ENCODE peak calls at places on chromosomes 6 and 20, in seven cellular contexts. G is stomach, P is esophagus muscularis mucosa, L is A549, Z is K562, H is sigmoid colon, A is ovary. M is an unnamed sample.

GRCh38 chr6:15892369-15892768 is 229.5 kb upstream of the DTNBP1 start:
- DNase-seq in G (no peak), P (no peak), L (no peak), Z (no peak), H (no peak), A (no peak), M (no peak)

GRCh38 chr20:41482647-41483552 is 116.3 kb upstream of the EMILIN3 start:
- DNase-seq in G (no peak), P (no peak), L (no peak), Z (no peak), H (no peak), A (no peak), M (no peak)

GRCh38 chr20:63976980-63977391 is 2.5 kb downstream of the SAMD10 start:
- DNase-seq in G (no peak), P (no peak), L (no peak), Z (no peak), H (peak), A (no peak), M (no peak)

GRCh38 chr6:11702039-11702795 is 76.4 kb downstream of the ADTRP start:
- DNase-seq in G (no peak), P (no peak), L (peak), Z (no peak), H (no peak), A (no peak), M (no peak)

GRCh38 chr6:108755257-108756240 is 92.7 kb upstream of the ARMC2 start:
- DNase-seq in G (no peak), P (no peak), L (no peak), Z (no peak), H (no peak), A (peak), M (no peak)

GRCh38 chr6:123953920-123954319 is 150.3 kb downstream of the NKAIN2 start:
- DNase-seq in G (no peak), P (no peak), L (no peak), Z (no peak), H (no peak), A (no peak), M (no peak)

GRCh38 chr6:138278326-138278725 is 60.0 kb upstream of the PBOV1 start:
- DNase-seq in G (no peak), P (no peak), L (peak), Z (no peak), H (no peak), A (peak), M (no peak)

GRCh38 chr6:112177081-112177480 is 77.3 kb downstream of the LAMA4 start:
- DNase-seq in G (no peak), P (no peak), L (no peak), Z (no peak), H (no peak), A (no peak), M (no peak)

GRCh38 chr6:747006-747405 is 54.1 kb upstream of the EXOC2 start:
- DNase-seq in G (no peak), P (no peak), L (no peak), Z (no peak), H (no peak), A (no peak), M (no peak)

GRCh38 chr6:46655803-46656202 is 3.0 kb downstream of the SLC25A27 start:
- DNase-seq in G (no peak), P (no peak), L (peak), Z (peak), H (no peak), A (no peak), M (no peak)

GRCh38 chr6:87669051-87669450 is 33.0 kb downstream of the AKIRIN2 start:
- DNase-seq in G (no peak), P (no peak), L (no peak), Z (no peak), H (no peak), A (no peak), M (no peak)

GRCh38 chr20:8424010-8424409 is 291.9 kb downstream of the PLCB1 start:
- DNase-seq in G (no peak), P (no peak), L (no peak), Z (no peak), H (no peak), A (no peak), M (no peak)

GRCh38 chr20:3777726-3778629 is 3.3 kb downstream of the SPEF1 start:
- DNase-seq in G (peak), P (peak), L (peak), Z (no peak), H (peak), A (peak), M (peak)

GRCh38 chr6:159961523-159961922 is 7.4 kb upstream of the IGF2R start:
- DNase-seq in G (no peak), P (no peak), L (no peak), Z (no peak), H (no peak), A (no peak), M (no peak)

GRCh38 chr6:113449051-113449450 is 408.1 kb upstream of the MARCKS start:
- DNase-seq in G (no peak), P (no peak), L (no peak), Z (no peak), H (no peak), A (no peak), M (no peak)

GRCh38 chr6:164133095-164133494 is 718.6 kb downstream of the QKI start:
- DNase-seq in G (no peak), P (no peak), L (no peak), Z (no peak), H (no peak), A (no peak), M (no peak)

GRCh38 chr6:111743318-111743717 is 129.9 kb downstream of the FYN start:
- DNase-seq in G (no peak), P (no peak), L (no peak), Z (no peak), H (no peak), A (no peak), M (no peak)

GRCh38 chr6:37547564-37548061 is 47.9 kb upstream of the CCDC167 start:
- DNase-seq in G (no peak), P (no peak), L (no peak), Z (no peak), H (no peak), A (no peak), M (no peak)

GRCh38 chr20:46058656-46059281 is 29.8 kb downstream of the SLC12A5 start:
- DNase-seq in G (no peak), P (no peak), L (no peak), Z (no peak), H (peak), A (no peak), M (no peak)

GRCh38 chr6:116444575-116444974 is 16.6 kb upstream of the CALHM6 start:
- DNase-seq in G (no peak), P (no peak), L (no peak), Z (no peak), H (no peak), A (no peak), M (no peak)

GRCh38 chr20:20037960-20038359 is 14.3 kb downstream of the CRNKL1 start:
- DNase-seq in G (no peak), P (no peak), L (no peak), Z (no peak), H (no peak), A (no peak), M (no peak)

GRCh38 chr6:7542065-7542877 is 800 bp downstream of the DSP start:
- DNase-seq in G (peak), P (peak), L (peak), Z (no peak), H (no peak), A (no peak), M (no peak)

GRCh38 chr6:42742116-42742894 is 3.6 kb downstream of the TBCC start:
- DNase-seq in G (no peak), P (no peak), L (no peak), Z (peak), H (no peak), A (no peak), M (no peak)

GRCh38 chr6:40328376-40328987 is 258.7 kb downstream of the LRFN2 start:
- DNase-seq in G (peak), P (no peak), L (peak), Z (peak), H (no peak), A (no peak), M (no peak)

GRCh38 chr20:63127700-63128364 is 88.1 kb downstream of the YTHDF1 start:
- DNase-seq in G (no peak), P (no peak), L (no peak), Z (no peak), H (peak), A (no peak), M (no peak)

GRCh38 chr20:39873286-39873685 is 815.8 kb downstream of the MAFB start:
- DNase-seq in G (no peak), P (no peak), L (no peak), Z (no peak), H (no peak), A (no peak), M (no peak)

GRCh38 chr6:109834131-109834530 is 143.0 kb downstream of the FIG4 start:
- DNase-seq in G (no peak), P (no peak), L (no peak), Z (no peak), H (no peak), A (no peak), M (no peak)

DNA sequence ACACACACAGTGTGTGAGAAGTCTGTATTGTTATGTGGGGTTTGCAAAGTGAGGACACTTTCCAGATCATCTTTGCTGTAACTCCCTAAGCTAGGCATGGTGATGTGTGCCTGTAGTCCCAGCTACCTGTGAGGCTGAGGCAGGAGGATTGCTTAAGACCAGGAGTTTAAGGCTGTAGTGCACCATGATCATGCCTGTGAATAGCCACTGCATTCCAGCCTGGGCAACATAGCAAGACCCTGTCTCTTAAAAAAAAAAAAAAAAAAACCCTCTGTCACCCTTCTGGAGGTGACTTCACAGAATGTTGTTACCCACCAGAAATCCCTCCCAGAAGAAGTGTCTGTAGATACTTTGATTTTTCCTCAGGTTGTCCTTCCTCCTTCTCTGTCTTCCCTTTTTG is 14.9 kb downstream of the CASS4 start:
- DNase-seq in G (no peak), P (no peak), L (no peak), Z (no peak), H (no peak), A (no peak), M (no peak)
- H3K27ac ChIP-seq in G (no peak), P (no peak), L (no peak), Z (peak), H (no peak), A (no peak), M (no peak)

GRCh38 chr20:252801-253200 is 4.7 kb upstream of the DEFB132 start:
- DNase-seq in G (no peak), P (no peak), L (no peak), Z (no peak), H (no peak), A (no peak), M (no peak)

DNA sequence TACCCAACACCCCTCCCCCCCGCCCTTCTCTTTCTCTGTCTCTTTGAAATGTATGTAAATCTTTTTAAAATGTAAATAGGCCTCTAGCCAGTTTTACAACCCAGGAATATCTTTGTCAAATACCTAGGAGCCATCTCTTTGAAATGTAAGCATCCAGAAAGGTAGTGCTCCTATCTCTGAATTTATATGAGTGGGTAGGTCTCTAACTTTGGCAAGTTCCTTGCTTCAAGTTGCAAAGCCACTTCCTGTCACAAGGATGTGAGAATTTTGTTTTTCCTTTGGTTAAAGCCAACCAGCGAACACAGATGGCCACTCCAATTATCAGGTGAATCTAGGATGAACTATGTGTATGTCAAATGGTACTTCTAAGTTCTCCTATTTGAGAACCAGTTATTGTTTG is 6.2 kb upstream of the DEFB132 start:
- DNase-seq in G (no peak), P (no peak), L (no peak), Z (no peak), H (no peak), A (no peak), M (no peak)
- TF ChIP-seq POLR2A in G (no peak), P (no peak), L (no peak), Z (no peak), H (no peak), A (no peak), M (no peak)

GRCh38 chr6:139693735-139694134 is 319.3 kb upstream of the CITED2 start:
- DNase-seq in G (no peak), P (no peak), L (no peak), Z (no peak), H (no peak), A (no peak), M (no peak)
- TF ChIP-seq EP300 in G (no peak), P (no peak), L (no peak), Z (no peak), H (no peak), A (no peak), M (no peak)

DNA sequence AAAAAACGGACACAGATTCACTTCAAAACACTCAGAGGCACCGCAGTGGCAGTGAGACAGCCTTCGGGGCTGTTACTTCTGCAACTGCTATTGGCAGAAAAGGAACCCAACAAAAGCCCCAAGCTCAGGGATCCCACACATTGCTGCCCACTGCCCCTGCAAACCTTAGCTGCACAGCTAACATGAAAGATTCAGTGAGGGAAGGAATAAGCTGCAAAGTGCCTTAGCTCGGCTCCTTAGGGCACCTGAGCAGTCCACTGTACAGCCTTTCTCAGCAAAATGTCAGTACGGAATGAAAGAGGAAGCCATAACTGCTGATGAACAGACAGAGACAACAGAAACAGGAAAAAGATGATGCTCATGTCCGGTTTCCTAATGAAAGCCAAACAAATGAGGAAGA is 179.8 kb upstream of the SHLD1 start:
- DNase-seq in G (no peak), P (no peak), L (no peak), Z (no peak), H (no peak), A (no peak), M (no peak)
- H3K27ac ChIP-seq in G (no peak), P (no peak), L (peak), Z (no peak), H (no peak), A (no peak), M (no peak)